ENCODE peak calls at places on chromosomes 13 and 19, in eight cellular contexts. One of them, this sample, is unnamed.

GRCh38 chr19:47283405-47284059 is 8.8 kb downstream of the INAFM1 start:
- DNase-seq in colonic mucosa: no peak
- DNase-seq in heart right ventricle: no peak
- DNase-seq in AG10803: no peak
- DNase-seq in endodermal cell: no peak
- DNase-seq in BE2C: no peak
- DNase-seq in choroid plexus epithelial cell: no peak
- DNase-seq in fibroblast of pulmonary artery: no peak
- DNase-seq in this sample: peak

GRCh38 chr19:3656073-3656746 is 29.6 kb upstream of the CACTIN start:
- DNase-seq in heart right ventricle: no peak
- DNase-seq in BE2C: no peak
- DNase-seq in fibroblast of pulmonary artery: no peak
- DNase-seq in endodermal cell: no peak
- DNase-seq in choroid plexus epithelial cell: no peak
- DNase-seq in colonic mucosa: no peak
- DNase-seq in AG10803: peak
- DNase-seq in this sample: peak

GRCh38 chr13:114097504-114097892 is 34.9 kb downstream of the RASA3 start:
- DNase-seq in BE2C: no peak
- DNase-seq in endodermal cell: no peak
- DNase-seq in choroid plexus epithelial cell: no peak
- DNase-seq in heart right ventricle: no peak
- DNase-seq in AG10803: no peak
- DNase-seq in colonic mucosa: no peak
- DNase-seq in fibroblast of pulmonary artery: no peak
- DNase-seq in this sample: no peak

GRCh38 chr19:13260883-13261653 is 110.9 kb downstream of the IER2 start:
- DNase-seq in BE2C: no peak
- DNase-seq in AG10803: peak
- DNase-seq in fibroblast of pulmonary artery: peak
- DNase-seq in heart right ventricle: no peak
- DNase-seq in choroid plexus epithelial cell: peak
- DNase-seq in endodermal cell: no peak
- DNase-seq in colonic mucosa: no peak
- DNase-seq in this sample: peak

GRCh38 chr19:27966390-27966816 is 1246.5 kb downstream of the UQCRFS1 start:
- DNase-seq in fibroblast of pulmonary artery: peak
- DNase-seq in endodermal cell: no peak
- DNase-seq in heart right ventricle: no peak
- DNase-seq in colonic mucosa: no peak
- DNase-seq in choroid plexus epithelial cell: peak
- DNase-seq in AG10803: peak
- DNase-seq in BE2C: no peak
- DNase-seq in this sample: peak

GRCh38 chr13:79183231-79183630 is 222.8 kb downstream of the RBM26 start:
- DNase-seq in fibroblast of pulmonary artery: no peak
- DNase-seq in BE2C: no peak
- DNase-seq in colonic mucosa: no peak
- DNase-seq in heart right ventricle: no peak
- DNase-seq in choroid plexus epithelial cell: no peak
- DNase-seq in endodermal cell: no peak
- DNase-seq in AG10803: no peak
- DNase-seq in this sample: no peak

GRCh38 chr19:32098953-32099352 is 246.5 kb upstream of the ZNF507 start:
- DNase-seq in endodermal cell: no peak
- DNase-seq in colonic mucosa: no peak
- DNase-seq in AG10803: no peak
- DNase-seq in fibroblast of pulmonary artery: no peak
- DNase-seq in heart right ventricle: no peak
- DNase-seq in choroid plexus epithelial cell: no peak
- DNase-seq in BE2C: no peak
- DNase-seq in this sample: no peak

GRCh38 chr13:30276178-30276577 is 31.2 kb downstream of the KATNAL1 start:
- DNase-seq in endodermal cell: no peak
- DNase-seq in colonic mucosa: no peak
- DNase-seq in heart right ventricle: no peak
- DNase-seq in AG10803: no peak
- DNase-seq in choroid plexus epithelial cell: no peak
- DNase-seq in BE2C: no peak
- DNase-seq in fibroblast of pulmonary artery: no peak
- DNase-seq in this sample: no peak

GRCh38 chr13:41302743-41303142 is 8.3 kb upstream of the NAA16 start:
- DNase-seq in endodermal cell: no peak
- DNase-seq in BE2C: no peak
- DNase-seq in colonic mucosa: no peak
- DNase-seq in heart right ventricle: no peak
- DNase-seq in AG10803: no peak
- DNase-seq in fibroblast of pulmonary artery: no peak
- DNase-seq in choroid plexus epithelial cell: no peak
- DNase-seq in this sample: no peak

GRCh38 chr19:34067861-34068271 is 104.4 kb upstream of the LSM14A start:
- DNase-seq in fibroblast of pulmonary artery: no peak
- DNase-seq in AG10803: peak
- DNase-seq in BE2C: no peak
- DNase-seq in choroid plexus epithelial cell: no peak
- DNase-seq in colonic mucosa: no peak
- DNase-seq in heart right ventricle: no peak
- DNase-seq in endodermal cell: no peak
- DNase-seq in this sample: peak

GRCh38 chr13:24127116-24127631 is 33.3 kb upstream of the SPATA13 start:
- DNase-seq in choroid plexus epithelial cell: peak
- DNase-seq in heart right ventricle: no peak
- DNase-seq in colonic mucosa: peak
- DNase-seq in fibroblast of pulmonary artery: no peak
- DNase-seq in endodermal cell: no peak
- DNase-seq in AG10803: peak
- DNase-seq in BE2C: no peak
- DNase-seq in this sample: peak

GRCh38 chr19:46428278-46429141 is at the start of gene PNMA8C:
- DNase-seq in colonic mucosa: no peak
- DNase-seq in BE2C: peak
- DNase-seq in fibroblast of pulmonary artery: peak
- DNase-seq in endodermal cell: peak
- DNase-seq in AG10803: peak
- DNase-seq in choroid plexus epithelial cell: peak
- DNase-seq in heart right ventricle: peak
- DNase-seq in this sample: peak

GRCh38 chr19:16325671-16326400 is 1.2 kb downstream of the KLF2 start:
- DNase-seq in colonic mucosa: peak
- DNase-seq in AG10803: peak
- DNase-seq in choroid plexus epithelial cell: peak
- DNase-seq in heart right ventricle: no peak
- DNase-seq in endodermal cell: peak
- DNase-seq in fibroblast of pulmonary artery: peak
- DNase-seq in BE2C: no peak
- DNase-seq in this sample: no peak

GRCh38 chr19:16327501-16327900 is 2.9 kb downstream of the KLF2 start:
- DNase-seq in endodermal cell: no peak
- DNase-seq in choroid plexus epithelial cell: no peak
- DNase-seq in colonic mucosa: no peak
- DNase-seq in BE2C: no peak
- DNase-seq in AG10803: peak
- DNase-seq in fibroblast of pulmonary artery: peak
- DNase-seq in heart right ventricle: no peak
- DNase-seq in this sample: no peak

GRCh38 chr19:16327131-16327450 is 2.5 kb downstream of the KLF2 start:
- DNase-seq in endodermal cell: no peak
- DNase-seq in colonic mucosa: no peak
- DNase-seq in heart right ventricle: no peak
- DNase-seq in fibroblast of pulmonary artery: peak
- DNase-seq in BE2C: no peak
- DNase-seq in AG10803: peak
- DNase-seq in choroid plexus epithelial cell: no peak
- DNase-seq in this sample: no peak

GRCh38 chr19:16325161-16325527 is 518 bp downstream of the KLF2 start:
- DNase-seq in BE2C: peak
- DNase-seq in fibroblast of pulmonary artery: no peak
- DNase-seq in AG10803: peak
- DNase-seq in choroid plexus epithelial cell: no peak
- DNase-seq in heart right ventricle: no peak
- DNase-seq in colonic mucosa: peak
- DNase-seq in endodermal cell: peak
- DNase-seq in this sample: no peak

DNA sequence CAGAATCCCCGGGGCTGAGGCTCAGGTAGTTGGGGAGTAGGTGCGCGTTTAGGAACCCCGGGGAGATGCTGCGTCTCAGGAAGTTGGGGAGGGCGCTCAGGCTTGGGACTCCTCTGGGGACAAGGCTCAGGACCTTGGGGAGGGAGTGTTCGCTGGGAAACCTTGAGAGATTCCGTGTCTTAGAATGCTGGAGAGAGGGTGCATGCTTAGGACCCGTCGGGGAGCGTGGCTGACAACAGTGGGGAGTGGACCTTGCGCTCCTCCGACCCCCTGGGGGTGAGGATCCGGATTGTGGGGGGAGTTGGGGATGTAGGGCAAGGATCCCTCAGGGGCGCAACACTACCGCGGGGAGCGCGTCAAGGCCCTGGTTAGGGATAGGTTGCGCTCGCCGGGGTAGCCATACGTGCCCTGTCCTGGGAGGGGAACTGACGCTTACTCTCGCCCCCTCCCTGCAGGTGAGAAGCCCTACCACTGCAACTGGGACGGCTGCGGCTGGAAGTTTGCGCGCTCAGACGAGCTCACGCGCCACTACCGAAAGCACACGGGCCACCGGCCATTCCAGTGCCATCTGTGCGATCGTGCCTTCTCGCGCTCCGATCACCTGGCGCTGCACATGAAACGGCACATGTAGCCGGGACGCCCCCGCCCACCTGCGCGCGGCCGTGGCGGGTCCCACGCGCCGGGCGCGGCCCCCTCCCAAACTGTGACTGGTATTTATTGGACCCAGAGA is 1.9 kb downstream of the KLF2 start:
- DNase-seq in BE2C: no peak
- DNase-seq in heart right ventricle: no peak
- DNase-seq in endodermal cell: peak
- DNase-seq in colonic mucosa: no peak
- DNase-seq in choroid plexus epithelial cell: no peak
- DNase-seq in fibroblast of pulmonary artery: peak
- DNase-seq in AG10803: peak
- DNase-seq in this sample: no peak
- H3K4me3 ChIP-seq in BE2C: no peak
- H3K4me3 ChIP-seq in heart right ventricle: peak
- H3K4me3 ChIP-seq in endodermal cell: peak
- H3K4me3 ChIP-seq in colonic mucosa: peak
- H3K4me3 ChIP-seq in choroid plexus epithelial cell: peak
- H3K4me3 ChIP-seq in fibroblast of pulmonary artery: peak
- H3K4me3 ChIP-seq in AG10803: peak
- H3K4me3 ChIP-seq in this sample: peak

DNA sequence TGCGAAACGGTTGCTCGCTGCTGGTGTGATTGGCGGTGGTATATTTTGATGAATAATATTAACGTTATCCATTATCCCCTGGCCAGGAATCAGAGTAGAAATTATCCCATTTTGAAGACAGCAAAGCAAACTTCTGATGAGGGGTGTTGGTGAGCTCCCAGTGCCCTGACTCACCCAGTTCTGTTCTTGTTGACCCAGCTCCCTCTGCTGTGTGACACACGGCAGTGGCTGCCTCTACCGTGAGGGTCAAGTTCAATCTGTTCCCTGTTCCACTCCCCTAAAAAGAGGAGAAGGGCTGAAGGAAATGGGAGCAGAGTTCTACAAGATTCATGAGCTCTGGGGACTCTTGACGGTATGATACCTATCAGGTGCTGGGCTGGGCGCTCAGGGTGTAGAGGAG is 2.0 kb downstream of the CAMSAP3 start:
- DNase-seq in heart right ventricle: no peak
- DNase-seq in BE2C: no peak
- DNase-seq in choroid plexus epithelial cell: no peak
- DNase-seq in fibroblast of pulmonary artery: no peak
- DNase-seq in colonic mucosa: no peak
- DNase-seq in endodermal cell: no peak
- DNase-seq in AG10803: no peak
- DNase-seq in this sample: peak
- TF ChIP-seq CTCF in heart right ventricle: no peak
- TF ChIP-seq CTCF in BE2C: no peak
- TF ChIP-seq CTCF in choroid plexus epithelial cell: no peak
- TF ChIP-seq CTCF in fibroblast of pulmonary artery: no peak
- TF ChIP-seq CTCF in colonic mucosa: no peak
- TF ChIP-seq CTCF in endodermal cell: no peak
- TF ChIP-seq CTCF in AG10803: no peak
- TF ChIP-seq CTCF in this sample: no peak

GRCh38 chr13:110866491-110867170 is 48.2 kb downstream of the ANKRD10 start:
- DNase-seq in fibroblast of pulmonary artery: no peak
- DNase-seq in endodermal cell: no peak
- DNase-seq in BE2C: no peak
- DNase-seq in heart right ventricle: no peak
- DNase-seq in colonic mucosa: no peak
- DNase-seq in choroid plexus epithelial cell: no peak
- DNase-seq in AG10803: no peak
- DNase-seq in this sample: no peak

GRCh38 chr13:110868631-110869165 is 46.2 kb downstream of the ANKRD10 start:
- DNase-seq in heart right ventricle: no peak
- DNase-seq in BE2C: no peak
- DNase-seq in endodermal cell: peak
- DNase-seq in AG10803: no peak
- DNase-seq in choroid plexus epithelial cell: no peak
- DNase-seq in colonic mucosa: no peak
- DNase-seq in fibroblast of pulmonary artery: no peak
- DNase-seq in this sample: no peak

GRCh38 chr13:110869231-110869804 is 45.6 kb downstream of the ANKRD10 start:
- DNase-seq in heart right ventricle: peak
- DNase-seq in colonic mucosa: no peak
- DNase-seq in AG10803: no peak
- DNase-seq in fibroblast of pulmonary artery: no peak
- DNase-seq in BE2C: no peak
- DNase-seq in endodermal cell: peak
- DNase-seq in choroid plexus epithelial cell: no peak
- DNase-seq in this sample: peak

GRCh38 chr13:110869805-110870706 is 44.8 kb downstream of the ANKRD10 start:
- DNase-seq in heart right ventricle: peak
- DNase-seq in choroid plexus epithelial cell: peak
- DNase-seq in endodermal cell: peak
- DNase-seq in AG10803: peak
- DNase-seq in BE2C: peak
- DNase-seq in fibroblast of pulmonary artery: peak
- DNase-seq in colonic mucosa: peak
- DNase-seq in this sample: peak

DNA sequence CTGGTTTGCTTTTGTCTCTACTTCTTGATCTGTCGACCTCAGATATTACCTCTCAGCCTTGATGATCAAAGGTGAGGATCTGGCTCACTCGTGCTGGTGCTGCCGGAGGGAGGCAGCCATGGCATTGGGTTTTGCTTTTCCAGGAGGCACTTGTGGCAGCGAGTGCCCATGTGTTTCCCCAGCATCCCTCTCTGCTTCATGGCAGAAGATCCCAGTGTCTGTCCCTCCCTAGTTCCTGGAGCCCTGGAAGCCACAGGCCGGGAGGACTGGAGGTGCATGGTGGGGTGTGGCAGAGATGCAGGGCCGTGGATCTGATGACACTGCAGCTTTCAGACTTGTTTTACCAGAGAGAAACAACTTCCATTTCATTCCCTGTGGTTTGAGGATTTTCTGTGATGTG is 47.5 kb downstream of the ANKRD10 start:
- DNase-seq in choroid plexus epithelial cell: no peak
- DNase-seq in AG10803: no peak
- DNase-seq in heart right ventricle: no peak
- DNase-seq in endodermal cell: peak
- DNase-seq in fibroblast of pulmonary artery: no peak
- DNase-seq in BE2C: no peak
- DNase-seq in colonic mucosa: no peak
- DNase-seq in this sample: no peak
- H3K4me3 ChIP-seq in choroid plexus epithelial cell: no peak
- H3K4me3 ChIP-seq in AG10803: no peak
- H3K4me3 ChIP-seq in heart right ventricle: no peak
- H3K4me3 ChIP-seq in endodermal cell: no peak
- H3K4me3 ChIP-seq in fibroblast of pulmonary artery: no peak
- H3K4me3 ChIP-seq in BE2C: no peak
- H3K4me3 ChIP-seq in colonic mucosa: no peak
- H3K4me3 ChIP-seq in this sample: no peak

GRCh38 chr13:98482476-98483444 is 94.1 kb downstream of the STK24 start:
- DNase-seq in colonic mucosa: peak
- DNase-seq in heart right ventricle: peak
- DNase-seq in endodermal cell: peak
- DNase-seq in choroid plexus epithelial cell: peak
- DNase-seq in fibroblast of pulmonary artery: peak
- DNase-seq in AG10803: peak
- DNase-seq in BE2C: no peak
- DNase-seq in this sample: peak
- TF ChIP-seq CTCF in colonic mucosa: no peak
- TF ChIP-seq CTCF in heart right ventricle: no peak
- TF ChIP-seq CTCF in endodermal cell: peak
- TF ChIP-seq CTCF in choroid plexus epithelial cell: peak
- TF ChIP-seq CTCF in fibroblast of pulmonary artery: peak
- TF ChIP-seq CTCF in AG10803: peak
- TF ChIP-seq CTCF in BE2C: peak
- TF ChIP-seq CTCF in this sample: no peak